ENCODE peak calls at places on chromosomes 5 and 9, in seven cellular contexts. J, C, Z, N, H, L and V are unnamed samples.

GRCh38 chr5:159262472-159262858 is 625 bp upstream of the UBLCP1 start:
- DNase-seq in J (no peak), C (peak; percentile 53), Z (peak; percentile 18), N (no peak), H (peak; percentile 51), L (no peak), V (peak; percentile 21)

GRCh38 chr5:84821924-84822323 is 437.2 kb upstream of the EDIL3 start:
- DNase-seq in J (peak; percentile 2), C (no peak), Z (no peak), N (no peak), H (peak; percentile 52), L (no peak), V (no peak)

GRCh38 chr9:92911496-92912475 is 33.9 kb upstream of the ZNF484 start:
- DNase-seq in J (peak; percentile 89), C (peak; percentile 31), Z (no peak), N (no peak), H (no peak), L (peak; percentile 25), V (no peak)

GRCh38 chr5:168468836-168469235 is 17.4 kb upstream of the RARS1 start:
- DNase-seq in J (no peak), C (no peak), Z (no peak), N (no peak), H (no peak), L (no peak), V (peak; percentile 86)

GRCh38 chr9:95462419-95463121 is 54.2 kb downstream of the PTCH1 start:
- DNase-seq in J (peak; percentile 70), C (no peak), Z (no peak), N (peak; percentile 97), H (peak; percentile 58), L (peak; percentile 83), V (peak; percentile 73)

GRCh38 chr5:150017606-150018005 is 17.1 kb downstream of the HMGXB3 start:
- DNase-seq in J (no peak), C (peak; percentile 99), Z (no peak), N (no peak), H (no peak), L (no peak), V (peak; percentile 60)

GRCh38 chr5:42951169-42951846 is 88.8 kb downstream of the ANXA2R start:
- DNase-seq in J (no peak), C (no peak), Z (no peak), N (no peak), H (peak; percentile 36), L (no peak), V (peak; percentile 77)

GRCh38 chr9:135210676-135211523 is 123.4 kb downstream of the OLFM1 start:
- DNase-seq in J (no peak), C (no peak), Z (no peak), N (no peak), H (no peak), L (no peak), V (no peak)

GRCh38 chr9:121171236-121171635 is 30.4 kb downstream of the RAB14 start:
- DNase-seq in J (no peak), C (no peak), Z (no peak), N (no peak), H (no peak), L (no peak), V (no peak)

GRCh38 chr5:177537389-177538361 is 16.7 kb downstream of the FAM193B start:
- DNase-seq in J (no peak), C (peak; percentile 51), Z (no peak), N (no peak), H (peak; percentile 35), L (peak; percentile 69), V (peak; percentile 93)

GRCh38 chr9:131358438-131359029 is 35.4 kb upstream of the PRRC2B start:
- DNase-seq in J (no peak), C (no peak), Z (no peak), N (no peak), H (peak; percentile 28), L (no peak), V (no peak)
- H3K4me3 ChIP-seq in J (no peak overlapping the region), C (no peak overlapping the region), Z (no peak overlapping the region), N (no peak overlapping the region), H (no peak overlapping the region), L (no peak overlapping the region), V (no peak overlapping the region)

GRCh38 chr5:21071986-21072385 is 1084.0 kb upstream of the CDH18 start:
- DNase-seq in J (no peak), C (peak; percentile 40), Z (no peak), N (no peak), H (no peak), L (no peak), V (no peak)

GRCh38 chr5:21070871-21071270 is 1082.9 kb upstream of the CDH18 start:
- DNase-seq in J (no peak), C (no peak), Z (no peak), N (no peak), H (peak; percentile 24), L (no peak), V (no peak)

GRCh38 chr5:21067724-21068123 is 1079.7 kb upstream of the CDH18 start:
- DNase-seq in J (no peak), C (no peak), Z (no peak), N (no peak), H (no peak), L (no peak), V (no peak)

DNA sequence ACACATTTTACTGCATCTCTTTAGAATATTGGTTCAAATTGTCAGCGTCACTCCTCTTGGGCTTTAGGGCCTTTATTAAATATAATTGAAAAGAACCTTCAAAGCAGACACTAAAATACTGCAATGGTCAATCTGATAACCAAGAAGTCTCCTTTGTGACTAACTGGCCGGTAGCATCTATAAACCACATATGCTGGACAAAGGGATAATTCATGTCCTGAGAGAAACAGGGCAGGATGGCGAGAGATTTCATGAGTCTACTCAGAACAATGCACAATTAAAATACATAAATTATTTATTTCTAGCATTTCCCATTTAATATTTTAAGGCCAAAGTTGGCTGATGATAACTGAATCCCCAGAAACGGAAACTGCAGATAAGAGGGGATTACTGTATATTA is 1083.4 kb upstream of the CDH18 start:
- DNase-seq in J (no peak), C (no peak), Z (no peak), N (no peak), H (no peak), L (no peak), V (no peak)
- TF ChIP-seq EZH2 in J (no peak), C (no peak), Z (no peak), N (no peak), H (no peak), L (no peak), V (no peak)

DNA sequence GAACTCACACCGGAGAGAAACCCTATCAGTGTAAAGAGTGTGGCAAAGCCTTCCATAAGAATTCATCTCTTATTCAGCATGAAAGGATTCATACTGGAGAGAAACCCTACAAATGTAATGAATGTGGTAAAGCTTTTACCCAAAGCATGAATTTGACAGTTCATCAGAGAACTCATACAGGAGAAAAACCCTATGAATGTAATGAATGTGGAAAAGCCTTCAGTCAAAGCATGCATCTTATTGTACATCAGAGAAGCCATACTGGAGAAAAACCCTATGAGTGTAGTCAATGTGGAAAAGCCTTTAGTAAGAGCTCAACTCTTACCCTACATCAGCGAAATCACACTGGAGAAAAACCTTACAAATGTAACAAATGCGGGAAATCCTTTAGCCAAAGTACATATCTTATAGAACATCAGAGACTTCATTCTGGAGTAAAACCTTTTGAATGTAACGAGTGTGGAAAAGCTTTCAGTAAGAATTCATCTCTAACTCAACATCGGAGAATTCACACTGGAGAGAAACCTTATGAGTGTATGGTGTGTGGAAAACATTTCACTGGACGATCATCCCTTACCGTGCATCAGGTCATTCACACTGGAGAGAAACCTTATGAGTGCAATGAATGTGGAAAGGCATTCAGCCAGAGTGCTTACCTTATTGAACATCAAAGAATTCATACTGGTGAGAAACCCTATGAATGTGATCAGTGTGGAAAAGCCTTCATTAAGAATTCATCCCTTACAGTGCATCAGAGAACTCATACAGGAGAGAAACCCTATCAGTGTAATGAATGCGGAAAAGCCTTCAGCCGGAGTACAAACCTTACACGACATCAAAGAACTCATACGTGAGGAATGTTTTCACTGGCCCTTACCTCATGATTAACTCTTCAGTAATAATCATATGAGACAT is 8.9 kb upstream of the ZNF454 start:
- DNase-seq in J (no peak), C (no peak), Z (no peak), N (no peak), H (peak; percentile 3), L (no peak), V (no peak)
- TF ChIP-seq EZH2phosphoT487 in J (no peak), C (no peak), Z (no peak), N (no peak), H (no peak), L (no peak), V (no peak)

GRCh38 chr9:126516561-126516935 is 97.2 kb upstream of the LMX1B start:
- DNase-seq in J (no peak), C (no peak), Z (no peak), N (no peak), H (no peak), L (no peak), V (no peak)
- H3K4me3 ChIP-seq in J (no peak overlapping the region), C (peak overlapping the region; percentile 70), Z (peak overlapping the region; percentile 44), N (peak overlapping the region; percentile 44), H (no peak overlapping the region), L (no peak overlapping the region), V (peak overlapping the region; percentile 72)

DNA sequence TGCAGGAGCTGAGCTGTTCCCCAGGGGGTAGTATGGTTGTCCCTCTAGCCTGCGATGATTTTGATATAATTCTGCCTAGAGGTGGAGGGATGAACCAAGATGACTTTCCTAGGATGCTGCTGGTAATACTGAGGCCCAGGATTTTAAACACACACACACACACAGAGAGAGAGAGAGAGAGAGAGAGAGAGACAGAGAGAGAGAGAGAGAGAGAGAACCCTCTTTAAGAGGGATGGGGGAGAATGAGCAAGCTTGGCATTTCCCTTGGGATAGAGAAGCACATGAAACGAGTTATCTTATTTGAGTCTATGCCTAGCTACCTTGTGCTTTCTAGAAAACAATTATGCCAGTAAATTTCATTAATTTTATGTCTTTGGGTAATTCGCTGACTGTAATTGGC is 338.4 kb downstream of the ARHGEF28 start:
- DNase-seq in J (no peak), C (no peak), Z (no peak), N (no peak), H (no peak), L (no peak), V (no peak)
- TF ChIP-seq EZH2 in J (no peak), C (no peak), Z (no peak), N (no peak), H (no peak), L (no peak), V (no peak)